ENCODE peak calls at places on chromosomes 5 and 9, in eight cellular contexts. N is MM.1S; A is mammary epithelial cell; C is cardiac muscle cell; E is CD8-positive, alpha-beta memory T cell; P is Peyer's patch; O is IMR-90; V is right lobe of liver. W is an unnamed sample. For H3K9me3 and H3K27me3, the result is how much of the 10 kb centered on the place peaks cover.

GRCh38 chr5:137236266-137236665 is 262.9 kb downstream of the SPOCK1 start:
- DNase-seq in N (no peak), A (no peak), C (no peak), E (no peak), P (no peak), O (no peak), V (no peak), W (no peak)

GRCh38 chr5:56269216-56269927 is 36.2 kb upstream of the ANKRD55 start:
- DNase-seq in N (peak), A (peak), C (peak), E (no peak), P (no peak), O (peak), V (no peak), W (no peak)

GRCh38 chr5:150485770-150486401 is 22.0 kb upstream of the NDST1 start:
- DNase-seq in N (no peak), A (no peak), C (peak), E (peak), P (peak), O (peak), V (peak), W (peak)

GRCh38 chr9:94827584-94828304 is 101.2 kb downstream of the AOPEP start:
- DNase-seq in N (no peak), A (no peak), C (no peak), E (no peak), P (no peak), O (peak), V (no peak), W (no peak)

GRCh38 chr5:87570366-87570765 is 157.6 kb upstream of the CCNH start:
- DNase-seq in N (no peak), A (no peak), C (no peak), E (no peak), P (no peak), O (no peak), V (no peak), W (no peak)

GRCh38 chr5:95741458-95741857 is 10.3 kb downstream of the RHOBTB3 start:
- DNase-seq in N (no peak), A (no peak), C (no peak), E (no peak), P (no peak), O (no peak), V (no peak), W (no peak)

GRCh38 chr5:151388960-151389359 is 41.6 kb upstream of the SLC36A2 start:
- DNase-seq in N (no peak), A (no peak), C (no peak), E (no peak), P (no peak), O (no peak), V (no peak), W (no peak)

GRCh38 chr5:89703799-89704198 is 705.8 kb downstream of the CETN3 start:
- DNase-seq in N (no peak), A (no peak), C (peak), E (no peak), P (no peak), O (no peak), V (no peak), W (no peak)

GRCh38 chr5:62785588-62785987 is 207.0 kb downstream of the LRRC70 start:
- DNase-seq in N (no peak), A (no peak), C (no peak), E (no peak), P (no peak), O (no peak), V (no peak), W (no peak)

GRCh38 chr5:42982107-42982622 is 58.0 kb downstream of the ANXA2R start:
- DNase-seq in N (no peak), A (no peak), C (peak), E (no peak), P (no peak), O (no peak), V (no peak), W (no peak)

GRCh38 chr5:176793343-176793699 is 17.0 kb upstream of the UNC5A start:
- DNase-seq in N (peak), A (peak), C (no peak), E (no peak), P (no peak), O (no peak), V (no peak), W (no peak)

GRCh38 chr5:124692324-124692723 is 54.1 kb downstream of the ZNF608 start:
- DNase-seq in N (no peak), A (no peak), C (no peak), E (no peak), P (no peak), O (peak), V (no peak), W (no peak)

GRCh38 chr9:127388856-127389238 is 8.1 kb upstream of the SLC2A8 start:
- DNase-seq in N (no peak), A (no peak), C (no peak), E (no peak), P (no peak), O (no peak), V (no peak), W (no peak)

GRCh38 chr5:107572800-107573368 is 97.9 kb downstream of the EFNA5 start:
- DNase-seq in N (no peak), A (no peak), C (no peak), E (no peak), P (no peak), O (no peak), V (no peak), W (no peak)

GRCh38 chr9:89281106-89281505 is 29.9 kb upstream of the CKS2 start:
- DNase-seq in N (no peak), A (no peak), C (no peak), E (no peak), P (no peak), O (no peak), V (no peak), W (no peak)

GRCh38 chr9:114156311-114156657 is 947 bp downstream of the COL27A1 start:
- DNase-seq in N (no peak), A (no peak), C (peak), E (no peak), P (no peak), O (no peak), V (peak), W (no peak)

GRCh38 chr5:72109625-72110024 is 2.4 kb downstream of the MAP1B start:
- DNase-seq in N (no peak), A (no peak), C (peak), E (no peak), P (no peak), O (no peak), V (no peak), W (no peak)

GRCh38 chr5:129664336-129664937 is 83.5 kb upstream of the MINAR2 start:
- DNase-seq in N (peak), A (peak), C (peak), E (no peak), P (no peak), O (peak), V (peak), W (peak)

GRCh38 chr5:139178948-139179347 is 19.2 kb downstream of the SIL1 start:
- DNase-seq in N (no peak), A (peak), C (peak), E (no peak), P (no peak), O (peak), V (no peak), W (peak)

GRCh38 chr9:98031935-98032334 is 24.6 kb upstream of the NANS start:
- DNase-seq in N (no peak), A (no peak), C (no peak), E (no peak), P (no peak), O (peak), V (no peak), W (no peak)

GRCh38 chr5:151811593-151812321 is 40.0 kb downstream of the G3BP1 start:
- DNase-seq in N (no peak), A (peak), C (no peak), E (no peak), P (no peak), O (peak), V (no peak), W (no peak)

GRCh38 chr5:63262191-63262981 is 683.8 kb downstream of the LRRC70 start:
- DNase-seq in N (no peak), A (peak), C (no peak), E (no peak), P (no peak), O (peak), V (no peak), W (no peak)

GRCh38 chr5:163821142-163821541 is 315.7 kb downstream of the MAT2B start:
- DNase-seq in N (no peak), A (no peak), C (no peak), E (no peak), P (no peak), O (no peak), V (no peak), W (no peak)

GRCh38 chr5:30650311-30650710 is 543.2 kb upstream of the CDH6 start:
- DNase-seq in N (no peak), A (no peak), C (no peak), E (no peak), P (no peak), O (no peak), V (no peak), W (no peak)

GRCh38 chr9:88280816-88281382 is 107.3 kb upstream of the SPIN1 start:
- DNase-seq in N (peak), A (no peak), C (no peak), E (no peak), P (no peak), O (peak), V (no peak), W (no peak)

GRCh38 chr9:25704800-25705199 is 26.6 kb upstream of the TUSC1 start:
- DNase-seq in N (no peak), A (no peak), C (no peak), E (no peak), P (no peak), O (no peak), V (no peak), W (no peak)

GRCh38 chr5:65172486-65173129 is 309.1 kb downstream of the ADAMTS6 start:
- DNase-seq in N (no peak), A (peak), C (no peak), E (no peak), P (no peak), O (peak), V (no peak), W (no peak)

GRCh38 chr9:8832956-8833355 is 1033.4 kb upstream of the DMAC1 start:
- DNase-seq in N (no peak), A (no peak), C (no peak), E (no peak), P (no peak), O (no peak), V (no peak), W (no peak)

GRCh38 chr9:97557606-97558095 is 56.2 kb downstream of the TMOD1 start:
- DNase-seq in N (no peak), A (no peak), C (no peak), E (no peak), P (no peak), O (no peak), V (peak), W (peak)

GRCh38 chr9:86732514-86732913 is 214.8 kb downstream of the GAS1 start:
- DNase-seq in N (no peak), A (peak), C (no peak), E (no peak), P (no peak), O (peak), V (no peak), W (no peak)

GRCh38 chr9:105389789-105390188 is 58.0 kb upstream of the FSD1L start:
- DNase-seq in N (no peak), A (no peak), C (no peak), E (no peak), P (no peak), O (no peak), V (no peak), W (no peak)

GRCh38 chr9:35718726-35719511 is 13.1 kb downstream of the TLN1 start:
- DNase-seq in N (no peak), A (peak), C (no peak), E (no peak), P (no peak), O (no peak), V (no peak), W (no peak)

GRCh38 chr9:14293801-14294200 is 20.1 kb downstream of the NFIB start:
- DNase-seq in N (no peak), A (no peak), C (no peak), E (no peak), P (no peak), O (no peak), V (no peak), W (no peak)

GRCh38 chr5:111143910-111144309 is 51.8 kb downstream of the WDR36 start:
- DNase-seq in N (no peak), A (peak), C (no peak), E (no peak), P (no peak), O (peak), V (no peak), W (no peak)

GRCh38 chr9:4663956-4664355 is 1.9 kb downstream of the PLPP6 start:
- DNase-seq in N (no peak), A (no peak), C (no peak), E (no peak), P (no peak), O (no peak), V (no peak), W (no peak)

GRCh38 chr9:7433508-7434292 is 365.9 kb downstream of the DMAC1 start:
- DNase-seq in N (no peak), A (peak), C (no peak), E (no peak), P (no peak), O (no peak), V (no peak), W (no peak)

GRCh38 chr9:34612788-34613390 is 992 bp upstream of the RPP25L start:
- DNase-seq in N (peak), A (peak), C (peak), E (peak), P (peak), O (peak), V (peak), W (peak)

GRCh38 chr9:95762322-95762721 is 113.2 kb upstream of the ERCC6L2 start:
- DNase-seq in N (no peak), A (no peak), C (no peak), E (no peak), P (no peak), O (no peak), V (no peak), W (no peak)

GRCh38 chr5:92207156-92207555 is 824.0 kb upstream of the ARRDC3 start:
- DNase-seq in N (no peak), A (no peak), C (no peak), E (no peak), P (no peak), O (no peak), V (no peak), W (no peak)

GRCh38 chr9:133585481-133586367 is 23.5 kb downstream of the FAM163B start:
- DNase-seq in N (no peak), A (no peak), C (peak), E (no peak), P (no peak), O (no peak), V (no peak), W (no peak)
- H3K4me3 ChIP-seq in N (no peak), A (no peak), C (no peak), E (no peak), P (no peak), O (no peak), V (no peak), W (no peak)

DNA sequence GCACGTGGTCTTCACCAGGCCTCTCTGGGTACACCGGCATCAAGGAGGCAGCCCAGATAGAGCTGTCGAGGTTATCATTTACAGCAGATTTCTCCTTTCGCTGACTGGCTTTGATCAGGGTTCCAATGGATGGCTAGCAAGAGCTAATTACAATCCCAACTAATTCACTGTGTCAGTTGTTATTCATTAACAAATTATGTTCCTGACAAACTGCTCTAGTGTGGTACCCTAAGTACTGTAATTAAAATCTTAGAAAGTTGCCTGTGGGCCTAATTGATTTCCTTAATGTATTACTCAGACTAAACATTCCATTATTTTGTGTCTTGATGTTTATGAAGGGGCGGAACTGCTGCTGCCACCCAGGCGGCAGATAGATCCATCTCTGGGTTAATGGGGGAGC is 71.7 kb upstream of the RAD23B start:
- DNase-seq in N (no peak), A (no peak), C (no peak), E (no peak), P (no peak), O (no peak), V (no peak), W (no peak)
- H3K9me3 ChIP-seq in N (under half), A (under half), C (under half), E (under half), P (under half), O (under half), V (under half), W (under half)

GRCh38 chr5:1174122-1174936 is 27.1 kb upstream of the SLC6A19 start:
- DNase-seq in N (peak), A (peak), C (no peak), E (no peak), P (peak), O (peak), V (no peak), W (peak)

GRCh38 chr5:1175801-1176472 is 25.5 kb upstream of the SLC6A19 start:
- DNase-seq in N (no peak), A (no peak), C (no peak), E (no peak), P (peak), O (no peak), V (no peak), W (no peak)

GRCh38 chr5:1176473-1177391 is 24.7 kb upstream of the SLC6A19 start:
- DNase-seq in N (no peak), A (no peak), C (no peak), E (no peak), P (no peak), O (no peak), V (no peak), W (no peak)

GRCh38 chr5:1173485-1174070 is 27.8 kb upstream of the SLC6A19 start:
- DNase-seq in N (no peak), A (no peak), C (no peak), E (no peak), P (peak), O (no peak), V (no peak), W (no peak)

DNA sequence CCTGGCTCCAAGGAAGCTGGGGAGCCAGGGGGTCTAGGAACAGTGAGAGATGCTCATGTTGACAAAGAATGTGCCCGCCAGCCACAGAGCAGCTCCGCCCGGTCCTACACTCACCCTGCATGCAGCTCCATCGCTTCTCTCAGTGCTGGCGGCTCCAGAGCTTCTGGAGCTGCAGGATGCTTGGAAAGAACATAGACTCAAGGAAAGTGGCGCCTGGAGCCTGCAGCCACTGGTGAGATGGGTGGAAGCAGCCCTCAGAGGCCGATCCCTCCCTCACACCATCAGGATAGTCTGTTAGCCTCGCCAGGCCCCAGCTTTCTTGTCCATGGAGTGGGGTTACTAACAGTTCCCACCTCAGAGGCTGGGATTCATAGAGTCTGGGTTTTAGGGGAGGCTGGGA is 26.4 kb upstream of the SLC6A19 start:
- DNase-seq in N (no peak), A (no peak), C (no peak), E (no peak), P (peak), O (no peak), V (no peak), W (no peak)
- H3K27me3 ChIP-seq in N (under half), A (under half), C (under half), E (under half), P (under half), O (under half), V (under half), W (under half)

GRCh38 chr9:70011366-70011765 is 32.3 kb upstream of the MAMDC2 start:
- DNase-seq in N (no peak), A (no peak), C (no peak), E (no peak), P (no peak), O (peak), V (no peak), W (no peak)
- H3K4me3 ChIP-seq in N (no peak), A (no peak), C (no peak), E (no peak), P (no peak), O (no peak), V (no peak), W (no peak)

GRCh38 chr5:158629591-158630312 is 470.0 kb downstream of the EBF1 start:
- DNase-seq in N (no peak), A (no peak), C (no peak), E (no peak), P (no peak), O (no peak), V (no peak), W (no peak)
- H3K9me3 ChIP-seq in N (under half), A (under half), C (under half), E (under half), P (under half), O (under half), V (under half), W (under half)

DNA sequence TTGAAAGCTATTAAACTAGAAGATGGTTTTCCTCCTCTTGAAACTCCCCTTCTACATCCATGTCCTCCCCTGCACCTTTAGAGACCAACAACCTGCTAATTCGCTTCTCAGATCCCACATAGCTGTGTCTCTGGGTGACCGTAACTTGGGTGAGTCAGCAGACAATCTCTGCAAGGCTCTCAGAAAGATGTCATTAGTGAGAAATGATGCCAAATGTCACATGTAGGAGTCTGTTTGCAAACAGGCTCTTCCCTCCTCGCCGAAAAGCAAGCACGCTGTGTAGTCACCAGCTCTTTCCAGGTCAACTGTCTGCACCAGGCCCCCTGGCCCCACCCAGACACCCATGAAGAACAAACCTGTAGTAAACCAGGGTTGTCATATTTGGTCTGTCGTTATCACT is 291.8 kb downstream of the SLIT3 start:
- DNase-seq in N (no peak), A (no peak), C (no peak), E (no peak), P (no peak), O (no peak), V (no peak), W (no peak)
- H3K27me3 ChIP-seq in N (under half), A (under half), C (under half), E (under half), P (under half), O (under half), V (under half), W (under half)

DNA sequence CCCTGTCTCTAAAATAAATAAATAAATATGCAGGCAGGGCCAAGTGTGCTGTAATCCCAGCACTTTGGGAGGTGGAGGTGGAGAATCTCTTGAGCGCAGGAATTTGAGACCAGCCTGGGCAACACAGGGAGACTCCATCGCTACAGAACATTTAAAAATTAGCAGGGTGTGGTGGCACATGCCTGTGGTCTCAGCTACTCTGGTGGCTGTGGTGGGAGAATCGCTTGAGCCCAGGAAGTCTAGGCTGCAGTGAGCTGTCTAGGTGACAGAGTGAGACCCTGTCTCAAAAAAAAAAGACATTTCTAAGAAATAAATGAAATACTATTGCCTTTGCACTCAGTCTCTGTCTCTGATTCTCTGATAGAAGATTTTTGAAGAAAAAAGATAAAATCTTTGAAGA is 1.2 kb upstream of the PCDHGA10 start:
- DNase-seq in N (no peak), A (no peak), C (no peak), E (no peak), P (no peak), O (no peak), V (no peak), W (no peak)
- H3K4me3 ChIP-seq in N (no peak), A (no peak), C (no peak), E (no peak), P (no peak), O (no peak), V (no peak), W (no peak)

DNA sequence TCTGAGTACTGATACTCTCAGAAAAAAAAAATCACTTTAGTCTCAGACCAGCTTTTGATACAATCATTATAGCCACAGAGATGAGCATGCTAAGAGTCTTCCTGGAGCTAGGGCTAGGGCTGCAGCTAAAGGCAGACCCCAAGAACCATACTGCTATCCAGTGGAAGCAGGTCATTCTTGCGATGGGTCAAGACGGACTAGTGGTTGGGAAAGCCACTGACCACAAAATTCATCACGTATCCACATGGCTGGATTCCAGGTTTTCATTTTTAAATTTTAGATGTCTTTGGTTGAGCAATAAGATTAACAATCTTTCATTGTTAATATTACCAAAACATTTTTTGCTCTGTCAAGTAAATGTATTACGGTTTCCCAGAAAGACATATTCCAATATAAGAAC is 598.1 kb downstream of the DNAH5 start:
- DNase-seq in N (no peak), A (peak), C (no peak), E (no peak), P (no peak), O (no peak), V (no peak), W (no peak)
- H3K9me3 ChIP-seq in N (under half), A (under half), C (under half), E (under half), P (under half), O (under half), V (under half), W (under half)